ENCODE peak calls at places on chromosome 22, in six cellular contexts. Z, D, V, F, L and K are unnamed samples.

GRCh38 chr22:48952256-48953102 is 875.2 kb downstream of the BRD1 start:
- DNase-seq in Z (no peak), D (no peak), V (no peak), F (no peak), L (no peak), K (no peak)

GRCh38 chr22:42342426-42343135 is 72.1 kb upstream of the TCF20 start:
- DNase-seq in Z (no peak), D (no peak), V (no peak), F (no peak), L (no peak), K (no peak)

GRCh38 chr22:46171940-46172339 is 21.6 kb downstream of the PPARA start:
- DNase-seq in Z (no peak), D (no peak), V (peak), F (no peak), L (peak), K (peak)

GRCh38 chr22:42863349-42863911 is 6.4 kb upstream of the ARFGAP3 start:
- DNase-seq in Z (no peak), D (no peak), V (peak), F (no peak), L (peak), K (no peak)

GRCh38 chr22:21054046-21054713 is 8.4 kb downstream of the LRRC74B start:
- DNase-seq in Z (no peak), D (no peak), V (no peak), F (no peak), L (no peak), K (no peak)

GRCh38 chr22:32219030-32219429 is 14.2 kb upstream of the RFPL2 start:
- DNase-seq in Z (no peak), D (no peak), V (no peak), F (no peak), L (no peak), K (no peak)

GRCh38 chr22:20203142-20204099 is 52.6 kb upstream of the CCDC188 start:
- DNase-seq in Z (no peak), D (peak), V (peak), F (peak), L (peak), K (no peak)

GRCh38 chr22:26848244-26848920 is 191.0 kb downstream of the MIAT start:
- DNase-seq in Z (no peak), D (no peak), V (no peak), F (no peak), L (peak), K (no peak)

GRCh38 chr22:48320048-48320655 is 1507.5 kb downstream of the BRD1 start:
- DNase-seq in Z (no peak), D (no peak), V (no peak), F (no peak), L (no peak), K (no peak)

GRCh38 chr22:27399161-27399560 is 402.4 kb downstream of the MN1 start:
- DNase-seq in Z (no peak), D (no peak), V (no peak), F (no peak), L (no peak), K (no peak)

GRCh38 chr22:50192825-50193204 is 7.1 kb downstream of the TRABD start:
- DNase-seq in Z (no peak), D (no peak), V (no peak), F (no peak), L (no peak), K (no peak)

GRCh38 chr22:44711701-44712100 is 9.7 kb downstream of the PRR5 start:
- DNase-seq in Z (no peak), D (no peak), V (no peak), F (no peak), L (no peak), K (no peak)

GRCh38 chr22:49728566-49729271 is 99.0 kb downstream of the BRD1 start:
- DNase-seq in Z (no peak), D (no peak), V (no peak), F (no peak), L (no peak), K (no peak)

GRCh38 chr22:44254811-44255210 is 57.9 kb downstream of the SHISAL1 start:
- DNase-seq in Z (no peak), D (no peak), V (no peak), F (no peak), L (no peak), K (no peak)

GRCh38 chr22:29726104-29726503 is 6.3 kb downstream of the CABP7 start:
- DNase-seq in Z (no peak), D (no peak), V (no peak), F (no peak), L (no peak), K (no peak)

GRCh38 chr22:30444632-30445437 is 19.3 kb downstream of the MTFP1 start:
- DNase-seq in Z (no peak), D (no peak), V (peak), F (no peak), L (no peak), K (peak)

GRCh38 chr22:46996595-46997310 is 234.3 kb downstream of the TBC1D22A start:
- DNase-seq in Z (no peak), D (no peak), V (no peak), F (no peak), L (no peak), K (no peak)

GRCh38 chr22:27150530-27150909 is 493.1 kb downstream of the MIAT start:
- DNase-seq in Z (no peak), D (no peak), V (no peak), F (no peak), L (no peak), K (peak)

GRCh38 chr22:27105142-27106025 is 448.0 kb downstream of the MIAT start:
- DNase-seq in Z (peak), D (peak), V (peak), F (no peak), L (peak), K (no peak)

GRCh38 chr22:47371263-47372090 is 609.0 kb downstream of the TBC1D22A start:
- DNase-seq in Z (no peak), D (no peak), V (no peak), F (peak), L (no peak), K (no peak)

GRCh38 chr22:19779011-19779421 is 18.4 kb downstream of the TBX1 start:
- DNase-seq in Z (no peak), D (no peak), V (no peak), F (no peak), L (no peak), K (no peak)

GRCh38 chr22:41826430-41827383 is 6.2 kb upstream of the SREBF2 start:
- DNase-seq in Z (no peak), D (peak), V (no peak), F (no peak), L (no peak), K (no peak)

GRCh38 chr22:19492504-19493174 is 12.9 kb downstream of the CDC45 start:
- DNase-seq in Z (no peak), D (no peak), V (no peak), F (no peak), L (no peak), K (no peak)

GRCh38 chr22:19937616-19938473 is 3.7 kb upstream of the COMT start:
- DNase-seq in Z (no peak), D (no peak), V (peak), F (peak), L (peak), K (no peak)

GRCh38 chr22:27726726-27727449 is 74.7 kb downstream of the MN1 start:
- DNase-seq in Z (no peak), D (peak), V (peak), F (peak), L (peak), K (no peak)

GRCh38 chr22:30882974-30883533 is 85.5 kb downstream of the MORC2 start:
- DNase-seq in Z (no peak), D (no peak), V (no peak), F (peak), L (no peak), K (no peak)

GRCh38 chr22:46779023-46779422 is 16.6 kb downstream of the TBC1D22A start:
- DNase-seq in Z (no peak), D (no peak), V (no peak), F (no peak), L (no peak), K (no peak)

GRCh38 chr22:48287031-48287430 is 1524.6 kb downstream of the TBC1D22A start:
- DNase-seq in Z (no peak), D (no peak), V (no peak), F (no peak), L (no peak), K (no peak)

GRCh38 chr22:20857838-20858614 is 585 bp downstream of the PI4KA start:
- DNase-seq in Z (peak), D (peak), V (peak), F (peak), L (peak), K (peak)

GRCh38 chr22:49365191-49365837 is 462.4 kb downstream of the BRD1 start:
- DNase-seq in Z (no peak), D (no peak), V (no peak), F (no peak), L (no peak), K (no peak)

GRCh38 chr22:21568207-21569075 is 927 bp downstream of the UBE2L3 start:
- DNase-seq in Z (no peak), D (no peak), V (peak), F (no peak), L (peak), K (peak)

DNA sequence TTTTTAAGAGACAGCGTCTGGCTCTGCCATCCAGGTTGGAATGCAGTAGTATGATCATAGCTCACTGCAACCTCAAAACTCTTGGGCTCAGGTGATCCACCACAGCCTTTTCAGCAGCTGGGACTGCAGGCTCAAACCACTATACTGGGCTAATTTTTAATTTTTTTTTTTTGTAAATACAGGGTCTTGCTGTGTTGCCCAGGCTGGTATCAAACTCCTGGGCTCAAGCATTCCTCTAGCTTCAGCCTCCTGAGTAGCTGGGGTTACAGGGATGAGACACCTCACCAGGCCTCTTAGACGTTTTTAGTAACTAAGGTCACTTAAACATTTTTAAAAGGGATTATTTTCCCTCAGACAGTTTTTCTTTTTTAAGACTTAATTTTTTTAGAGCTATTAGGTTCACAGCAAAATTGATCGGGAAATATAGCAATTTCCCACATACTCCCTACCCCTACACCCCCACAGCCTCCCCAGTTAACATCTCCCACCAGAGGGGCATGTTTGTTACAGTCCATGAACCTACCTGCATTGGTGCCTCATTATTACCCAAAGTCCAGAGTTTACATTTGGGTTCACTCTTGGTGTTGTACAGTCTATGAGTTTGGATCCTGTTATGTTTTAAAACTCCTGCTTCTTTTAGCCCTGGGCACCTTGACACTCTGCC is 3.9 kb downstream of the BCR start:
- DNase-seq in Z (no peak), D (no peak), V (no peak), F (no peak), L (no peak), K (no peak)
- H3K4me3 ChIP-seq in Z (peak), D (no peak), V (no peak), F (peak), L (no peak), K (no peak)

GRCh38 chr22:18156878-18157713 is 7.1 kb downstream of the USP18 start:
- DNase-seq in Z (peak), D (peak), V (peak), F (no peak), L (peak), K (peak)
- H3K4me3 ChIP-seq in Z (peak), D (no peak), V (no peak), F (no peak), L (no peak), K (no peak)

DNA sequence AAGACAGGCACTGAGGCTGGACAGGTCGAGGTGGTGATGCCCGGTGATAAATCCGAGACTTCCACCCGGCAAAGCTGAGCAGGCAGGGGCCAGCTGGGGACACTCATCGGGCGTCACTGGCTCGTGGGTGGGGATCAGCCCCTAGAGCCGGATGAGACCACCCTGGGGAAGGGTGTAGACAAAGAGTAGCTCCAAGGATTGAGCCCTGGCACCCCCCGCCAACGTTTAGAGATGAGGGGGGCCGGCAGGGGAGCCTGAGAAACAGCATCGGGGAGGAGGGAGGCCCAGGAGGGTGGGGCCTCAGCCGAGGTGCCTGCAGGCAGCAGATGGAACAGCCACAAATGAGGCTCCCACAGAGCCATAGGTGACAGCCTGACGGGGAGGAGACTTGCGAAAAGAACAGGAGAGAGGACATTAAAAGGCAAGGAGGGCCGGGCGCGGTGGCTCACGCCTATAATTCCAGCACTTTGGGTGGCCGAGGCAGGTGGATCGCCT is 27.4 kb upstream of the CBX7 start:
- DNase-seq in Z (no peak), D (no peak), V (no peak), F (no peak), L (no peak), K (no peak)
- H3K4me3 ChIP-seq in Z (no peak), D (no peak), V (no peak), F (no peak), L (no peak), K (no peak)

DNA sequence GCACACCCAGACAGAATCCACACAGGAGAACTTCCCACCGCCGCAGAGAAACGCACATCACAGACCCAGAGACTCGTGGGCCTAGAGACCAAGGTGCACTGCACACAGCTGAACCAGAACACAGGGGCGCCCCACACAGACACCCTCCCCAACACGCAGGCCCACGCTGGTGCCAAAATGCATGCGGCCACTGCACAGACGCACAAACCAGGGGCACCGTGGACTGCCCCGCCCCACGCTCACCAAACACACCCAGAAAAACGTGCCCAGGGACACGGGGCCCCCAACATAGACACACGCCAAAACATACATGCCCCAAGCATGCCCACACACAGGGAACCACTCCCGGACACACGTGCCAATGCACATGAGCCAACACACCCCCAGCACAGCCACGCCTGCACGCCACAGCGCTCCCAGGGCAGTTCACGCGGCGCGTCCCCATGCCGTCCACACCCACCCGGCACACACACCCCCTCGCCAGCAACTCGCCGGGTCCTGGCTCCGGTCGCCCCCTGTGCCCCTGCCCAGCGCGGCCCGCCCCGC is 7.8 kb downstream of the ELFN2 start:
- DNase-seq in Z (no peak), D (no peak), V (no peak), F (no peak), L (no peak), K (no peak)
- H3K4me3 ChIP-seq in Z (peak), D (peak), V (peak), F (peak), L (no peak), K (no peak)

GRCh38 chr22:25760294-25760693 is 18.3 kb downstream of the MYO18B start:
- DNase-seq in Z (no peak), D (no peak), V (no peak), F (no peak), L (peak), K (no peak)

GRCh38 chr22:25763239-25763777 is 21.3 kb downstream of the MYO18B start:
- DNase-seq in Z (no peak), D (no peak), V (no peak), F (no peak), L (peak), K (no peak)

GRCh38 chr22:25759825-25760231 is 17.8 kb downstream of the MYO18B start:
- DNase-seq in Z (peak), D (peak), V (peak), F (no peak), L (peak), K (no peak)

GRCh38 chr22:25762147-25762546 is 20.2 kb downstream of the MYO18B start:
- DNase-seq in Z (no peak), D (no peak), V (no peak), F (no peak), L (peak), K (no peak)

DNA sequence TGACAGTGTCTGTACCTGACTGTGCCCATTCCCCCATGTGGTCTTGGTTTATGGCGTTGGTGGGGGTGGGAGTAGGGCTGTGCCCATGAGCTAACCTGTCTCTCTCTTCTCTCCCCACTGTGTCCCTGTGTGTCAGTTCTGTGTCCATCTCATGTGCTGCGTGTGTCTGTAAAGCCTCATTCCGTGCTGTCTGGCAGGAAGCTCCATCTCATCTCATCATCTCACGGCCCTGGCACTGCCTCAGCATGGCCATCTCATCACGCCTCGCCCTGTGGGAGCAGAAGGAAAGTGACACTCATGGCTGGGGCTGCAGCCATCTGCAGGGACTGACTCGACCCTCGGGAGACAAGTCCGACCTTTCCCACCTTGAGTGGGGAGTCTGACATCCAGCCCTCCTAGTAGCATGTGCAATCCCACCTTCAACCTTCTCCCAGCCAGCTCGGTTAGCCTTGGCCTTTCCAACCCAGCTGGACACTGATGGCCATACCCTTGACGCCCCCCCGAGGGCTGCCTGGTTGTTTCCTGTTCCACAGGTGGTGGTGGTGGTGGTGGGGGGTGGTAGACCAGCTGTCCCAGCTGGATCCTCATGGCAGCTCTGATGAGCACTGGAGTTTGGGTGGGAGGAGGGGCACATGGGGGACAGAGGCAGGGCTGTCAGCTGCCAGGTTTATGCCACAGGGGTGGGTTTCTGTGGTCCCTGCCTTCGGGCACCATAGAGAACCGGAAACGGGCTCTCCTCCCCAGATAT is 19.0 kb downstream of the MYO18B start:
- DNase-seq in Z (no peak), D (no peak), V (no peak), F (no peak), L (no peak), K (no peak)
- H3K4me3 ChIP-seq in Z (no peak), D (no peak), V (no peak), F (no peak), L (no peak), K (no peak)

GRCh38 chr22:40051322-40051721 is 56.6 kb downstream of the FAM83F start:
- DNase-seq in Z (no peak), D (no peak), V (no peak), F (no peak), L (no peak), K (peak)

GRCh38 chr22:40054486-40054885 is 59.7 kb downstream of the FAM83F start:
- DNase-seq in Z (no peak), D (no peak), V (no peak), F (no peak), L (no peak), K (no peak)

GRCh38 chr22:40046126-40046525 is 51.4 kb downstream of the FAM83F start:
- DNase-seq in Z (no peak), D (no peak), V (no peak), F (no peak), L (no peak), K (no peak)

GRCh38 chr22:40053460-40053859 is 58.7 kb downstream of the FAM83F start:
- DNase-seq in Z (no peak), D (no peak), V (no peak), F (no peak), L (no peak), K (no peak)

DNA sequence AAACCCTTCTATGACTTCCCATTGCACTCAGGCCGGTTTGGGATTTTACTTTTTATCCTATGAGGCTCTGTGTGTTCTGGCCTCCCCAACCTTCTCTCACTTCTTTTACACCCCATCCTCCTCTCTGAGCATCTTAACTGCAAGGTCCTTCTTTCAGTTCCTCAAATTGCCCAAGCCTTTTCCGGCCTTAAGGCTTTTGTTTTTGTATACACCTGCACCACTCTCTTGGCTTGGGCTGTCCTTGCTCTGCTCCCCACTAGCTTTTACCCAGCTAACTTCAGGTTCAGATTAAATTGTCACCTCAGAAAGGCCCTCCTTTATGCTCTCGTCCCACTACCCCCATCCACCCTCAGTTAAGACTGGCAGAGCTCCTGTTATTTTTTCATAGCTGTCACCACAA is 55.5 kb downstream of the FAM83F start:
- DNase-seq in Z (no peak), D (no peak), V (no peak), F (no peak), L (no peak), K (no peak)
- H3K4me3 ChIP-seq in Z (no peak), D (no peak), V (no peak), F (no peak), L (no peak), K (no peak)

DNA sequence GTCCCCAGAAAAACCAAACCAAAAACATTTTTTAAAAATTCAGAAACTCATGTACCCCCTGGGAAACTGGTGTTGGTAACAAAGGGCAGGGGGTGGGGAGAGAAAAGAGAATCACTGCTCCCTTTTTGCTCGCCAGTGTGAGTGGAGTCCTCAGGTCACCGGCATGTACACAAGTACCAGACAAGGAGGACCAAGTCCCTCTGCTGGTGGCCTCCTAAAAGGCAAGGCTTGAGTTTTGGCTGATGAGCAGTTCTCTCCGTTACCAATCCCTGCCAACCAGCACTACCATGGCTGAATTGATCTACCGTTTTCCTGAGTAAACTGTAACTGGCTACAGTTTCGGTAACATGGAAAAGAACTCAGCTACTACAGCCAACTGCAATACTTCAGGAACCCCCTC is 22.0 kb downstream of the APOL5 start:
- DNase-seq in Z (no peak), D (no peak), V (no peak), F (no peak), L (no peak), K (no peak)
- H3K4me3 ChIP-seq in Z (no peak), D (no peak), V (no peak), F (no peak), L (no peak), K (no peak)